ENCODE peak calls at places on chromosomes 7 and 10, in four cellular contexts. F is T-helper 2 cell, K is GM12878, X is caudate nucleus. V is an unnamed sample.

GRCh38 chr10:110407301-110408170 is 90.2 kb upstream of the DUSP5 start:
- DNase-seq in F (no peak), K (no peak), X (no peak), V (no peak)

GRCh38 chr7:100483728-100484635 is at the start of gene NYAP1:
- DNase-seq in F (peak; percentile 55), K (no peak), X (peak; percentile 58), V (peak; percentile 81)

GRCh38 chr10:102243304-102243703 is 2.0 kb upstream of the PITX3 start:
- DNase-seq in F (no peak), K (no peak), X (no peak), V (no peak)

GRCh38 chr10:121411006-121411405 is 187.2 kb downstream of the FGFR2 start:
- DNase-seq in F (no peak), K (no peak), X (no peak), V (no peak)

GRCh38 chr7:91512958-91513357 is 248.7 kb downstream of the FZD1 start:
- DNase-seq in F (no peak), K (no peak), X (no peak), V (no peak)

GRCh38 chr10:120318862-120319261 is 138.2 kb upstream of the PLPP4 start:
- DNase-seq in F (no peak), K (no peak), X (no peak), V (no peak)

GRCh38 chr7:17910377-17910776 is 29.9 kb downstream of the SNX13 start:
- DNase-seq in F (no peak), K (no peak), X (no peak), V (no peak)

GRCh38 chr7:91165846-91166230 is 98.4 kb upstream of the FZD1 start:
- DNase-seq in F (no peak), K (no peak), X (no peak), V (no peak)

V was measured in erythroblast.